ENCODE peak calls at places on chromosomes 16 and 17, in nine cellular contexts. Q, W, T, S, A, G, D, U and F are unnamed samples.

GRCh38 chr17:39757931-39758873 is 20.5 kb downstream of the GRB7 start:
- DNase-seq in U (no peak), D (no peak), Q (no peak), T (no peak), S (no peak), G (peak; percentile 54), W (no peak), A (no peak), F (no peak)

GRCh38 chr17:71467719-71468118 is 653.1 kb upstream of the SOX9 start:
- DNase-seq in D (no peak), U (peak; percentile 21), Q (no peak), T (no peak), G (no peak), A (no peak), W (no peak), S (no peak), F (no peak)

GRCh38 chr17:42251115-42251514 is 25.1 kb downstream of the STAT5B start:
- DNase-seq in G (no peak), S (no peak), T (no peak), A (no peak), W (no peak), U (no peak), D (no peak), Q (no peak), F (no peak)

GRCh38 chr17:46949291-46950174 is 26.6 kb downstream of the GOSR2 start:
- DNase-seq in G (no peak), U (no peak), D (no peak), S (no peak), A (no peak), T (no peak), W (no peak), Q (no peak), F (no peak)

GRCh38 chr16:17346774-17347569 is 123.8 kb downstream of the XYLT1 start:
- DNase-seq in W (no peak), G (peak; percentile 47), Q (no peak), S (peak; percentile 84), A (peak; percentile 36), D (no peak), T (no peak), U (no peak), F (no peak)

GRCh38 chr16:48126801-48127644 is 28.8 kb downstream of the ABCC12 start:
- DNase-seq in G (no peak), W (no peak), S (no peak), D (no peak), T (no peak), Q (no peak), A (peak; percentile 66), U (peak; percentile 70), F (no peak)

GRCh38 chr16:56298948-56299602 is 107.8 kb downstream of the GNAO1 start:
- DNase-seq in G (no peak), W (no peak), D (no peak), U (no peak), Q (no peak), A (no peak), S (no peak), T (no peak), F (no peak)

GRCh38 chr17:80829166-80829813 is 162.4 kb upstream of the CHMP6 start:
- DNase-seq in A (no peak), D (no peak), T (no peak), U (no peak), W (no peak), S (no peak), Q (no peak), G (no peak), F (no peak)

GRCh38 chr16:20806168-20807050 is at the start of the genes ERI2 and REXO5:
- DNase-seq in G (peak; percentile 94), W (peak; percentile 88), Q (peak; percentile 90), D (peak; percentile 97), U (peak; percentile 94), T (peak; percentile 93), S (peak; percentile 96), A (peak; percentile 95), F (peak; percentile 96)
- H3K4me3 ChIP-seq in G (peak within 1 kb of the TSS; percentile 57), W (peak within 1 kb of the TSS; percentile 85), Q (peak within 1 kb of the TSS; percentile 88), D (peak within 1 kb of the TSS; percentile 28), U (peak within 1 kb of the TSS; percentile 42), T (peak within 1 kb of the TSS; percentile 89), S (peak within 1 kb of the TSS; percentile 90), A (peak within 1 kb of the TSS; percentile 85), F (peak within 1 kb of the TSS; percentile 74)

DNA sequence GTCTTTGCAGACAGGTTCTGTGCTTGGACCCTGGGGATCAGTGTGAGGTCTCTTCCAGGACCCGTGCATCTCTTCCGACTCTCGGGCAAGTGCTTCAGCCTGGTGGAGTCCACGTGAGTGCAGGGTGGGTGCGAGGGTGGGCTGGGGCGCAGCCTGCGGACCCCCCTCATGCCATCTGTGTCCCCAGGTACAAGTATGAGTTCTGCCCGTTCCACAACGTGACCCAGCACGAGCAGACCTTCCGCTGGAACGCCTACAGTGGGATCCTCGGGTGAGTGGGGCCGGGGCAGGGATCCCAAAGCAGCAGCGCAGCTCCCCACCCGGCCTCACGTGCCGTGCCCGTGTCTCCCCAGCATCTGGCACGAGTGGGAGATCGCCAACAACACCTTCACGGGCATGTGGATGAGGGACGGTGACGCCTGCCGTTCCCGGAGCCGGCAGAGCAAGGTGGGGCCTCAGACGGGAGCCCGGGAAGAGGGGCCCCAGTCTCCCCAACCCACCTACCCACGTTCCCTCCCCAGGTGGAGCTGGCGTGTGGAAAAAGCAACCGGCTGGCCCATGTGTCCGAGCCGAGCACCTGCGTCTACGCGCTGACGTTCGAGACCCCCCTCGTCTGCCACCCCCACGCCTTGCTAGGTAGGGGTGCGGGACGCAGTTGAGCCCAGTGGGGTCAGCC is 10.1 kb downstream of the GNPTG start:
- DNase-seq in T (no peak), S (no peak), U (no peak), G (no peak), W (no peak), D (no peak), Q (peak; percentile 2), A (no peak), F (no peak)
- H3K4me1 ChIP-seq in T (no peaks in the 10 kb centered on the region), S (no peaks in the 10 kb centered on the region), U (no peaks in the 10 kb centered on the region), G (no peaks in the 10 kb centered on the region), W (no peaks in the 10 kb centered on the region), D (peaks cover 23% of the 10 kb centered on the region), Q (peaks cover 4% of the 10 kb centered on the region), A (no peaks in the 10 kb centered on the region), F (no peaks in the 10 kb centered on the region)

GRCh38 chr16:74601131-74601871 is 5.6 kb downstream of the GLG1 start:
- DNase-seq in U (no peak), A (no peak), W (no peak), D (no peak), G (peak; percentile 48), S (peak; percentile 73), Q (no peak), T (no peak), F (peak; percentile 23)
- H3K27ac ChIP-seq in U (no peak overlapping the region), A (no peak overlapping the region), W (no peak overlapping the region), D (no peak overlapping the region), G (no peak overlapping the region), S (peak overlapping the region; percentile 62), Q (peak overlapping the region; percentile 49), T (no peak overlapping the region), F (no peak overlapping the region)

DNA sequence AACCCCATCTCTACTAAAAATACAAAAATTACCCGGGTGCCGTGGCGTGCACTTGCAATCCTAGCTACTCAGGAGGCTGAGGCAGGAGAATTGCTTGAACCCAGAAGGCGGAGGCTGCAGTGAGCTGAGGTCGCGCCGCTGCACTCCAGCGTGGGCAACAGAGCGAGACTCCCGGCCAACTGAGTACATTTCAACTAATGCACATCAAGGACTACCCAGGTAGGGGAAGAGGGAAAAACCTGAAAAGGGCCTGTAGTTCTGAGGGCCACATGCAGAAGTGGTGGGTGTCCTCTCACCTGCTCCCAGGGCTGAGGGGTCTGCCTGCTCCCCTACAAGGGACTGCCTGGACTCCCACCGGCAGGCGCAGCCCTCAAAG is 584 bp upstream of the SLC16A5 start:
- DNase-seq in A (no peak), D (no peak), U (no peak), G (no peak), T (no peak), S (no peak), Q (no peak), W (no peak), F (no peak)
- H3K4me3 ChIP-seq in A (peak overlapping the region; percentile 27), D (no peak overlapping the region), U (no peak overlapping the region), G (no peak overlapping the region), T (peak overlapping the region; percentile 86), S (peak overlapping the region; percentile 82), Q (peak overlapping the region; percentile 73), W (peak overlapping the region; percentile 72), F (no peak overlapping the region)

GRCh38 chr17:82294086-82294773 is 20.7 kb upstream of the CSNK1D start:
- DNase-seq in S (no peak), G (no peak), U (no peak), T (no peak), A (no peak), Q (no peak), W (no peak), D (no peak), F (no peak)
- H3K4me1 ChIP-seq in S (peaks cover 21% of the 10 kb centered on the region), G (peaks cover 13% of the 10 kb centered on the region), U (peaks cover 67% of the 10 kb centered on the region), T (peaks cover 4% of the 10 kb centered on the region), A (peaks cover 52% of the 10 kb centered on the region), Q (peaks cover 64% of the 10 kb centered on the region), W (peaks cover 15% of the 10 kb centered on the region), D (peaks cover 43% of the 10 kb centered on the region), F (no peaks in the 10 kb centered on the region)

GRCh38 chr16:28846080-28846932 is at the start of gene TUFM:
- DNase-seq in W (peak; percentile 97), Q (peak; percentile 98), S (peak; percentile 97), G (peak; percentile 98), T (peak; percentile 98), A (peak; percentile 99), U (peak; percentile 97), D (peak; percentile 99), F (peak; percentile 99)

GRCh38 chr16:28843766-28844165 is 2.4 kb downstream of the TUFM start:
- DNase-seq in S (no peak), G (no peak), Q (no peak), A (no peak), T (no peak), W (no peak), D (no peak), U (no peak), F (peak; percentile 33)

GRCh38 chr16:28844226-28844885 is 1.8 kb downstream of the TUFM start:
- DNase-seq in Q (no peak), D (no peak), S (no peak), G (no peak), U (no peak), W (no peak), T (no peak), A (no peak), F (peak; percentile 29)

GRCh38 chr16:28845173-28846079 is 722 bp downstream of the TUFM start:
- DNase-seq in U (peak; percentile 33), Q (no peak), G (peak; percentile 83), T (no peak), S (peak; percentile 81), A (peak; percentile 69), D (no peak), W (no peak), F (peak; percentile 31)

DNA sequence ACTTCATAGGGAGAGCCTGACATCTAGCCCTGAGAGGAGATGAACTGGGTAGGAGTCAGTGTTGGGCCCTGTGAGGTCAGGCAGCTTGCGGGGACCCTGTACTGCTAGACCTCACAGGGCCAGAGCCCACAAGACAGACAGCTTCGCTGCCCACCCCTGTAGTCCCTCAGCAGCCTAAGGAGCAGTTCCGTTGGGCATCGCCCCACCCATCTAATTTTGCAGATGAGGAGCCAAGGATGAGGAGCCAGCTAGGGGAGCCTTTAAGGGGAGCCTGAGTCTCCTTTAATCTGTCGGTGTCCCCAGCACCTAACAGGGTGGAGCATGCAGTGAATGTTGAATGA is 755 bp upstream of the TUFM start:
- DNase-seq in G (peak; percentile 6), T (no peak), W (peak; percentile 45), D (no peak), S (no peak), Q (no peak), A (no peak), U (no peak), F (no peak)
- H3K27ac ChIP-seq in G (peak overlapping the region; percentile 86), T (no peak overlapping the region), W (peak overlapping the region; percentile 83), D (peak overlapping the region; percentile 86), S (peak overlapping the region; percentile 79), Q (peak overlapping the region; percentile 90), A (peak overlapping the region; percentile 67), U (peak overlapping the region; percentile 84), F (no peak overlapping the region)